ENCODE peak calls at places on chromosomes 4 and X, in four cellular contexts. One of them, this sample, is unnamed.
A peak's percentile ranks its signal among the peaks of the same experiment; 100 is the strongest.

GRCh38 chr4:169045862-169046584 is 36.0 kb upstream of the CBR4 start:
- DNase-seq in midbrain: no peak
- DNase-seq in NCI-H2171 treated with DMSO at 0.1 percent for 48 hours: no peak
- DNase-seq in NCI-H1105: no peak
- DNase-seq in this sample: no peak

GRCh38 chrX:148270499-148270898 is 229.9 kb upstream of the AFF2 start:
- DNase-seq in NCI-H1105: no peak
- DNase-seq in NCI-H2171 treated with DMSO at 0.1 percent for 48 hours: no peak
- DNase-seq in midbrain: no peak
- DNase-seq in this sample: no peak

GRCh38 chr4:173056271-173056670 is 112.3 kb upstream of the GALNT7 start:
- DNase-seq in midbrain: no peak
- DNase-seq in NCI-H1105: no peak
- DNase-seq in NCI-H2171 treated with DMSO at 0.1 percent for 48 hours: no peak
- DNase-seq in this sample: no peak

GRCh38 chrX:130702867-130703707 is 199.9 kb downstream of the ENOX2 start:
- DNase-seq in midbrain: no peak
- DNase-seq in NCI-H2171 treated with DMSO at 0.1 percent for 48 hours: no peak
- DNase-seq in NCI-H1105: no peak
- DNase-seq in this sample: no peak

GRCh38 chr4:101183658-101184373 is 163.5 kb downstream of the PPP3CA start:
- DNase-seq in NCI-H1105: no peak
- DNase-seq in NCI-H2171 treated with DMSO at 0.1 percent for 48 hours: no peak
- DNase-seq in midbrain: no peak
- DNase-seq in this sample: no peak

GRCh38 chrX:3712080-3712869 is 1.2 kb downstream of the PRKX start:
- DNase-seq in NCI-H1105: no peak
- DNase-seq in NCI-H2171 treated with DMSO at 0.1 percent for 48 hours: peak; percentile 31
- DNase-seq in midbrain: no peak
- DNase-seq in this sample: no peak

GRCh38 chr4:152997771-152998487 is 61.8 kb downstream of the FHDC1 start:
- DNase-seq in midbrain: no peak
- DNase-seq in NCI-H2171 treated with DMSO at 0.1 percent for 48 hours: no peak
- DNase-seq in NCI-H1105: no peak
- DNase-seq in this sample: no peak

GRCh38 chr4:95693594-95693993 is 144.8 kb upstream of the UNC5C start:
- DNase-seq in NCI-H2171 treated with DMSO at 0.1 percent for 48 hours: no peak
- DNase-seq in NCI-H1105: no peak
- DNase-seq in midbrain: no peak
- DNase-seq in this sample: no peak

GRCh38 chr4:150874386-150875226 is 140.5 kb downstream of the LRBA start:
- DNase-seq in NCI-H1105: no peak
- DNase-seq in midbrain: no peak
- DNase-seq in NCI-H2171 treated with DMSO at 0.1 percent for 48 hours: no peak
- DNase-seq in this sample: no peak

GRCh38 chrX:153609917-153610833 is 11.2 kb upstream of the CCNQ start:
- DNase-seq in midbrain: peak; percentile 71
- DNase-seq in NCI-H2171 treated with DMSO at 0.1 percent for 48 hours: peak; percentile 38
- DNase-seq in NCI-H1105: peak; percentile 87
- DNase-seq in this sample: peak; percentile 52

GRCh38 chrX:154378059-154378798 is 866 bp upstream of the EMD start:
- DNase-seq in midbrain: no peak
- DNase-seq in NCI-H2171 treated with DMSO at 0.1 percent for 48 hours: peak; percentile 52
- DNase-seq in NCI-H1105: peak; percentile 53
- DNase-seq in this sample: peak; percentile 41

GRCh38 chr4:168569909-168570276 is 73.0 kb downstream of the PALLD start:
- DNase-seq in NCI-H1105: no peak
- DNase-seq in midbrain: no peak
- DNase-seq in NCI-H2171 treated with DMSO at 0.1 percent for 48 hours: peak; percentile 47
- DNase-seq in this sample: no peak

This sample was measured in NCI-H1694.